ENCODE peak calls at places on chromosome X, in six cellular contexts. One of them, this sample, is unnamed.

GRCh38 chrX:119622356-119623232 is 16.4 kb upstream of the NKRF start:
- DNase-seq in H9: no peak
- DNase-seq in MCF 10A: peak; percentile 29
- DNase-seq in naive thymus-derived CD8-positive, alpha-beta T cell: no peak
- DNase-seq in activated CD4-positive, alpha-beta T cell treated with anti-CD3 and anti-CD28 coated beads for 4 hours: no peak
- DNase-seq in KBM-7: no peak
- DNase-seq in this sample: no peak

GRCh38 chrX:45758738-45759397 is 558.2 kb upstream of the DIPK2B start:
- DNase-seq in MCF 10A: no peak
- DNase-seq in naive thymus-derived CD8-positive, alpha-beta T cell: no peak
- DNase-seq in KBM-7: peak; percentile 44
- DNase-seq in activated CD4-positive, alpha-beta T cell treated with anti-CD3 and anti-CD28 coated beads for 4 hours: peak; percentile 35
- DNase-seq in H9: no peak
- DNase-seq in this sample: no peak

GRCh38 chrX:53317365-53318069 is 36.1 kb upstream of the IQSEC2 start:
- DNase-seq in activated CD4-positive, alpha-beta T cell treated with anti-CD3 and anti-CD28 coated beads for 4 hours: peak; percentile 78
- DNase-seq in naive thymus-derived CD8-positive, alpha-beta T cell: peak; percentile 79
- DNase-seq in H9: peak; percentile 68
- DNase-seq in MCF 10A: peak; percentile 68
- DNase-seq in KBM-7: peak; percentile 83
- DNase-seq in this sample: peak; percentile 77

GRCh38 chrX:19849433-19850190 is 37.8 kb downstream of the SH3KBP1 start:
- DNase-seq in KBM-7: peak; percentile 73
- DNase-seq in H9: no peak
- DNase-seq in activated CD4-positive, alpha-beta T cell treated with anti-CD3 and anti-CD28 coated beads for 4 hours: no peak
- DNase-seq in naive thymus-derived CD8-positive, alpha-beta T cell: no peak
- DNase-seq in MCF 10A: no peak
- DNase-seq in this sample: no peak

GRCh38 chrX:70470850-70471289 is 26.2 kb downstream of the DLG3 start:
- DNase-seq in naive thymus-derived CD8-positive, alpha-beta T cell: no peak
- DNase-seq in MCF 10A: no peak
- DNase-seq in KBM-7: peak; percentile 65
- DNase-seq in H9: no peak
- DNase-seq in activated CD4-positive, alpha-beta T cell treated with anti-CD3 and anti-CD28 coated beads for 4 hours: no peak
- DNase-seq in this sample: no peak

GRCh38 chrX:36898301-36898700 is 109.9 kb upstream of the FAM47C start:
- DNase-seq in naive thymus-derived CD8-positive, alpha-beta T cell: no peak
- DNase-seq in KBM-7: peak; percentile 12
- DNase-seq in H9: no peak
- DNase-seq in activated CD4-positive, alpha-beta T cell treated with anti-CD3 and anti-CD28 coated beads for 4 hours: no peak
- DNase-seq in MCF 10A: peak; percentile 28
- DNase-seq in this sample: no peak

GRCh38 chrX:124223524-124223923 is 108.9 kb upstream of the TEX13D start:
- DNase-seq in MCF 10A: no peak
- DNase-seq in activated CD4-positive, alpha-beta T cell treated with anti-CD3 and anti-CD28 coated beads for 4 hours: no peak
- DNase-seq in naive thymus-derived CD8-positive, alpha-beta T cell: peak; percentile 2
- DNase-seq in H9: peak; percentile 37
- DNase-seq in KBM-7: peak; percentile 21
- DNase-seq in this sample: no peak

GRCh38 chrX:44961817-44962607 is 89.0 kb downstream of the KDM6A start:
- DNase-seq in KBM-7: no peak
- DNase-seq in H9: no peak
- DNase-seq in MCF 10A: no peak
- DNase-seq in activated CD4-positive, alpha-beta T cell treated with anti-CD3 and anti-CD28 coated beads for 4 hours: no peak
- DNase-seq in naive thymus-derived CD8-positive, alpha-beta T cell: no peak
- DNase-seq in this sample: no peak

GRCh38 chrX:21972721-21973120 is 32.2 kb downstream of the SMS start:
- DNase-seq in KBM-7: peak; percentile 76
- DNase-seq in H9: no peak
- DNase-seq in MCF 10A: no peak
- DNase-seq in activated CD4-positive, alpha-beta T cell treated with anti-CD3 and anti-CD28 coated beads for 4 hours: peak; percentile 39
- DNase-seq in naive thymus-derived CD8-positive, alpha-beta T cell: peak; percentile 49
- DNase-seq in this sample: no peak

GRCh38 chrX:151393514-151393913 is 3.5 kb upstream of the VMA21 start:
- DNase-seq in H9: peak; percentile 45
- DNase-seq in KBM-7: peak; percentile 81
- DNase-seq in activated CD4-positive, alpha-beta T cell treated with anti-CD3 and anti-CD28 coated beads for 4 hours: peak; percentile 34
- DNase-seq in MCF 10A: no peak
- DNase-seq in naive thymus-derived CD8-positive, alpha-beta T cell: peak; percentile 84
- DNase-seq in this sample: peak; percentile 50

GRCh38 chrX:14351889-14352288 is 177.4 kb upstream of the GLRA2 start:
- DNase-seq in activated CD4-positive, alpha-beta T cell treated with anti-CD3 and anti-CD28 coated beads for 4 hours: no peak
- DNase-seq in naive thymus-derived CD8-positive, alpha-beta T cell: no peak
- DNase-seq in H9: peak; percentile 28
- DNase-seq in KBM-7: no peak
- DNase-seq in MCF 10A: no peak
- DNase-seq in this sample: no peak

GRCh38 chrX:47483310-47484268 is 567 bp upstream of the ZNF41 start:
- DNase-seq in MCF 10A: peak; percentile 27
- DNase-seq in naive thymus-derived CD8-positive, alpha-beta T cell: peak; percentile 2
- DNase-seq in H9: no peak
- DNase-seq in KBM-7: peak; percentile 38
- DNase-seq in activated CD4-positive, alpha-beta T cell treated with anti-CD3 and anti-CD28 coated beads for 4 hours: no peak
- DNase-seq in this sample: peak; percentile 48

GRCh38 chrX:119981286-119982070 is 37.9 kb upstream of the NKAP start:
- DNase-seq in MCF 10A: peak; percentile 54
- DNase-seq in H9: peak; percentile 60
- DNase-seq in KBM-7: peak; percentile 79
- DNase-seq in naive thymus-derived CD8-positive, alpha-beta T cell: no peak
- DNase-seq in activated CD4-positive, alpha-beta T cell treated with anti-CD3 and anti-CD28 coated beads for 4 hours: no peak
- DNase-seq in this sample: no peak

GRCh38 chrX:39065051-39065871 is 264.0 kb downstream of the MID1IP1 start:
- DNase-seq in H9: peak; percentile 73
- DNase-seq in naive thymus-derived CD8-positive, alpha-beta T cell: no peak
- DNase-seq in KBM-7: no peak
- DNase-seq in MCF 10A: no peak
- DNase-seq in activated CD4-positive, alpha-beta T cell treated with anti-CD3 and anti-CD28 coated beads for 4 hours: no peak
- DNase-seq in this sample: peak; percentile 63

GRCh38 chrX:149513713-149514427 is 8.8 kb upstream of the IDS start:
- DNase-seq in activated CD4-positive, alpha-beta T cell treated with anti-CD3 and anti-CD28 coated beads for 4 hours: no peak
- DNase-seq in KBM-7: peak; percentile 81
- DNase-seq in MCF 10A: no peak
- DNase-seq in naive thymus-derived CD8-positive, alpha-beta T cell: peak; percentile 22
- DNase-seq in H9: no peak
- DNase-seq in this sample: no peak

GRCh38 chrX:149903889-149904748 is 23.1 kb downstream of the MAGEA8 start:
- DNase-seq in naive thymus-derived CD8-positive, alpha-beta T cell: no peak
- DNase-seq in MCF 10A: peak; percentile 10
- DNase-seq in H9: no peak
- DNase-seq in activated CD4-positive, alpha-beta T cell treated with anti-CD3 and anti-CD28 coated beads for 4 hours: no peak
- DNase-seq in KBM-7: peak; percentile 42
- DNase-seq in this sample: no peak

GRCh38 chrX:121085612-121086010 is 38.2 kb downstream of the GLUD2 start:
- DNase-seq in H9: no peak
- DNase-seq in naive thymus-derived CD8-positive, alpha-beta T cell: no peak
- DNase-seq in MCF 10A: no peak
- DNase-seq in KBM-7: no peak
- DNase-seq in activated CD4-positive, alpha-beta T cell treated with anti-CD3 and anti-CD28 coated beads for 4 hours: no peak
- DNase-seq in this sample: no peak

GRCh38 chrX:112668476-112669404 is 11.0 kb downstream of the LHFPL1 start:
- DNase-seq in naive thymus-derived CD8-positive, alpha-beta T cell: no peak
- DNase-seq in activated CD4-positive, alpha-beta T cell treated with anti-CD3 and anti-CD28 coated beads for 4 hours: no peak
- DNase-seq in KBM-7: no peak
- DNase-seq in H9: peak; percentile 33
- DNase-seq in MCF 10A: no peak
- DNase-seq in this sample: no peak

GRCh38 chrX:721354-721753 is 90.8 kb downstream of the SHOX start:
- DNase-seq in H9: no peak
- DNase-seq in MCF 10A: no peak
- DNase-seq in naive thymus-derived CD8-positive, alpha-beta T cell: peak; percentile 7
- DNase-seq in KBM-7: no peak
- DNase-seq in activated CD4-positive, alpha-beta T cell treated with anti-CD3 and anti-CD28 coated beads for 4 hours: no peak
- DNase-seq in this sample: peak; percentile 20

GRCh38 chrX:123993904-123994635 is 32.6 kb downstream of the STAG2 start:
- DNase-seq in naive thymus-derived CD8-positive, alpha-beta T cell: no peak
- DNase-seq in activated CD4-positive, alpha-beta T cell treated with anti-CD3 and anti-CD28 coated beads for 4 hours: no peak
- DNase-seq in MCF 10A: no peak
- DNase-seq in KBM-7: no peak
- DNase-seq in H9: no peak
- DNase-seq in this sample: no peak

GRCh38 chrX:93695981-93696380 is 22.0 kb downstream of the FAM133A start:
- DNase-seq in H9: no peak
- DNase-seq in KBM-7: no peak
- DNase-seq in activated CD4-positive, alpha-beta T cell treated with anti-CD3 and anti-CD28 coated beads for 4 hours: no peak
- DNase-seq in naive thymus-derived CD8-positive, alpha-beta T cell: no peak
- DNase-seq in MCF 10A: no peak
- DNase-seq in this sample: no peak

GRCh38 chrX:19373034-19373891 is 29.5 kb downstream of the PDHA1 start:
- DNase-seq in KBM-7: peak; percentile 59
- DNase-seq in activated CD4-positive, alpha-beta T cell treated with anti-CD3 and anti-CD28 coated beads for 4 hours: no peak
- DNase-seq in MCF 10A: no peak
- DNase-seq in H9: peak; percentile 45
- DNase-seq in naive thymus-derived CD8-positive, alpha-beta T cell: no peak
- DNase-seq in this sample: peak; percentile 46

GRCh38 chrX:108537005-108537404 is 97.4 kb downstream of the COL4A5 start:
- DNase-seq in naive thymus-derived CD8-positive, alpha-beta T cell: no peak
- DNase-seq in MCF 10A: peak; percentile 56
- DNase-seq in KBM-7: peak; percentile 50
- DNase-seq in activated CD4-positive, alpha-beta T cell treated with anti-CD3 and anti-CD28 coated beads for 4 hours: no peak
- DNase-seq in H9: no peak
- DNase-seq in this sample: no peak